ENCODE peak calls at places on chromosomes 1 and 21, in seven cellular contexts. One of them, this sample, is unnamed.

GRCh38 chr1:79928901-79929300 is 922.4 kb upstream of the ADGRL4 start:
- DNase-seq in IMR-90: no peak
- DNase-seq in NCI-H510A treated with DMSO at 0.1 percent for 48 hours: no peak
- DNase-seq in DMS153: no peak
- DNase-seq in activated CD4-positive, alpha-beta T cell treated with anti-CD3 and anti-CD28 coated beads for 24 hours: no peak
- DNase-seq in heart right ventricle: no peak
- DNase-seq in GM04504: no peak
- DNase-seq in this sample: no peak

GRCh38 chr21:17673261-17674020 is 60.7 kb upstream of the BTG3 start:
- DNase-seq in IMR-90: no peak
- DNase-seq in NCI-H510A treated with DMSO at 0.1 percent for 48 hours: no peak
- DNase-seq in DMS153: no peak
- DNase-seq in activated CD4-positive, alpha-beta T cell treated with anti-CD3 and anti-CD28 coated beads for 24 hours: no peak
- DNase-seq in heart right ventricle: no peak
- DNase-seq in GM04504: peak
- DNase-seq in this sample: no peak

GRCh38 chr1:172955161-172955821 is 95.5 kb downstream of the TNFSF18 start:
- DNase-seq in IMR-90: peak
- DNase-seq in NCI-H510A treated with DMSO at 0.1 percent for 48 hours: no peak
- DNase-seq in DMS153: no peak
- DNase-seq in activated CD4-positive, alpha-beta T cell treated with anti-CD3 and anti-CD28 coated beads for 24 hours: no peak
- DNase-seq in heart right ventricle: no peak
- DNase-seq in GM04504: peak
- DNase-seq in this sample: no peak

GRCh38 chr1:97685355-97685754 is 235.5 kb downstream of the DPYD start:
- DNase-seq in IMR-90: no peak
- DNase-seq in NCI-H510A treated with DMSO at 0.1 percent for 48 hours: no peak
- DNase-seq in DMS153: no peak
- DNase-seq in activated CD4-positive, alpha-beta T cell treated with anti-CD3 and anti-CD28 coated beads for 24 hours: no peak
- DNase-seq in heart right ventricle: no peak
- DNase-seq in GM04504: no peak
- DNase-seq in this sample: no peak

GRCh38 chr1:162840256-162840839 is 20.6 kb downstream of the CCDC190 start:
- DNase-seq in IMR-90: peak
- DNase-seq in NCI-H510A treated with DMSO at 0.1 percent for 48 hours: no peak
- DNase-seq in DMS153: no peak
- DNase-seq in activated CD4-positive, alpha-beta T cell treated with anti-CD3 and anti-CD28 coated beads for 24 hours: no peak
- DNase-seq in heart right ventricle: no peak
- DNase-seq in GM04504: no peak
- DNase-seq in this sample: no peak

GRCh38 chr1:228337711-228338520 is 68.7 kb downstream of the TRIM11 start:
- DNase-seq in IMR-90: no peak
- DNase-seq in NCI-H510A treated with DMSO at 0.1 percent for 48 hours: no peak
- DNase-seq in DMS153: no peak
- DNase-seq in activated CD4-positive, alpha-beta T cell treated with anti-CD3 and anti-CD28 coated beads for 24 hours: no peak
- DNase-seq in heart right ventricle: peak
- DNase-seq in GM04504: no peak
- DNase-seq in this sample: no peak

GRCh38 chr1:6461538-6462411 is 4.2 kb downstream of the TNFRSF25 start:
- DNase-seq in IMR-90: no peak
- DNase-seq in NCI-H510A treated with DMSO at 0.1 percent for 48 hours: no peak
- DNase-seq in DMS153: no peak
- DNase-seq in activated CD4-positive, alpha-beta T cell treated with anti-CD3 and anti-CD28 coated beads for 24 hours: no peak
- DNase-seq in heart right ventricle: no peak
- DNase-seq in GM04504: no peak
- DNase-seq in this sample: no peak

GRCh38 chr1:225816643-225817538 is 7.0 kb downstream of the EPHX1 start:
- DNase-seq in IMR-90: peak
- DNase-seq in NCI-H510A treated with DMSO at 0.1 percent for 48 hours: no peak
- DNase-seq in DMS153: no peak
- DNase-seq in activated CD4-positive, alpha-beta T cell treated with anti-CD3 and anti-CD28 coated beads for 24 hours: no peak
- DNase-seq in heart right ventricle: peak
- DNase-seq in GM04504: no peak
- DNase-seq in this sample: no peak

GRCh38 chr1:1223321-1223720 is 8.5 kb downstream of the SDF4 start:
- DNase-seq in IMR-90: no peak
- DNase-seq in NCI-H510A treated with DMSO at 0.1 percent for 48 hours: no peak
- DNase-seq in DMS153: no peak
- DNase-seq in activated CD4-positive, alpha-beta T cell treated with anti-CD3 and anti-CD28 coated beads for 24 hours: no peak
- DNase-seq in heart right ventricle: no peak
- DNase-seq in GM04504: no peak
- DNase-seq in this sample: no peak

GRCh38 chr1:21267191-21268077 is 22.8 kb downstream of the ECE1 start:
- DNase-seq in IMR-90: no peak
- DNase-seq in NCI-H510A treated with DMSO at 0.1 percent for 48 hours: no peak
- DNase-seq in DMS153: no peak
- DNase-seq in activated CD4-positive, alpha-beta T cell treated with anti-CD3 and anti-CD28 coated beads for 24 hours: no peak
- DNase-seq in heart right ventricle: no peak
- DNase-seq in GM04504: no peak
- DNase-seq in this sample: no peak

GRCh38 chr1:15090373-15090772 is 63.2 kb upstream of the TMEM51 start:
- DNase-seq in IMR-90: no peak
- DNase-seq in NCI-H510A treated with DMSO at 0.1 percent for 48 hours: peak
- DNase-seq in DMS153: peak
- DNase-seq in activated CD4-positive, alpha-beta T cell treated with anti-CD3 and anti-CD28 coated beads for 24 hours: no peak
- DNase-seq in heart right ventricle: no peak
- DNase-seq in GM04504: no peak
- DNase-seq in this sample: no peak

GRCh38 chr1:153220606-153221303 is 3.4 kb downstream of the PRR9 start:
- DNase-seq in IMR-90: no peak
- DNase-seq in NCI-H510A treated with DMSO at 0.1 percent for 48 hours: no peak
- DNase-seq in DMS153: no peak
- DNase-seq in activated CD4-positive, alpha-beta T cell treated with anti-CD3 and anti-CD28 coated beads for 24 hours: no peak
- DNase-seq in heart right ventricle: no peak
- DNase-seq in GM04504: no peak
- DNase-seq in this sample: no peak

GRCh38 chr1:99682291-99682751 is 36.4 kb downstream of the PALMD start:
- DNase-seq in IMR-90: peak
- DNase-seq in NCI-H510A treated with DMSO at 0.1 percent for 48 hours: no peak
- DNase-seq in DMS153: no peak
- DNase-seq in activated CD4-positive, alpha-beta T cell treated with anti-CD3 and anti-CD28 coated beads for 24 hours: no peak
- DNase-seq in heart right ventricle: no peak
- DNase-seq in GM04504: no peak
- DNase-seq in this sample: peak

GRCh38 chr1:156493154-156493631 is 7.4 kb downstream of the MEF2D start:
- DNase-seq in IMR-90: no peak
- DNase-seq in NCI-H510A treated with DMSO at 0.1 percent for 48 hours: no peak
- DNase-seq in DMS153: no peak
- DNase-seq in activated CD4-positive, alpha-beta T cell treated with anti-CD3 and anti-CD28 coated beads for 24 hours: no peak
- DNase-seq in heart right ventricle: peak
- DNase-seq in GM04504: no peak
- DNase-seq in this sample: no peak

GRCh38 chr1:87278791-87279190 is 49.9 kb upstream of the LMO4 start:
- DNase-seq in IMR-90: peak
- DNase-seq in NCI-H510A treated with DMSO at 0.1 percent for 48 hours: no peak
- DNase-seq in DMS153: no peak
- DNase-seq in activated CD4-positive, alpha-beta T cell treated with anti-CD3 and anti-CD28 coated beads for 24 hours: no peak
- DNase-seq in heart right ventricle: no peak
- DNase-seq in GM04504: no peak
- DNase-seq in this sample: peak

GRCh38 chr1:56250809-56251208 is 328.6 kb downstream of the PLPP3 start:
- DNase-seq in IMR-90: no peak
- DNase-seq in NCI-H510A treated with DMSO at 0.1 percent for 48 hours: no peak
- DNase-seq in DMS153: no peak
- DNase-seq in activated CD4-positive, alpha-beta T cell treated with anti-CD3 and anti-CD28 coated beads for 24 hours: no peak
- DNase-seq in heart right ventricle: no peak
- DNase-seq in GM04504: no peak
- DNase-seq in this sample: no peak

GRCh38 chr1:1206376-1207253 is at the start of gene TNFRSF18:
- DNase-seq in IMR-90: no peak
- DNase-seq in NCI-H510A treated with DMSO at 0.1 percent for 48 hours: peak
- DNase-seq in DMS153: peak
- DNase-seq in activated CD4-positive, alpha-beta T cell treated with anti-CD3 and anti-CD28 coated beads for 24 hours: no peak
- DNase-seq in heart right ventricle: peak
- DNase-seq in GM04504: no peak
- DNase-seq in this sample: no peak

GRCh38 chr1:85047472-85048295 is 616 bp downstream of the MCOLN3 start:
- DNase-seq in IMR-90: no peak
- DNase-seq in NCI-H510A treated with DMSO at 0.1 percent for 48 hours: peak
- DNase-seq in DMS153: no peak
- DNase-seq in activated CD4-positive, alpha-beta T cell treated with anti-CD3 and anti-CD28 coated beads for 24 hours: no peak
- DNase-seq in heart right ventricle: peak
- DNase-seq in GM04504: no peak
- DNase-seq in this sample: no peak

GRCh38 chr1:211910917-211911485 is 80.4 kb upstream of the LPGAT1 start:
- DNase-seq in IMR-90: peak
- DNase-seq in NCI-H510A treated with DMSO at 0.1 percent for 48 hours: no peak
- DNase-seq in DMS153: no peak
- DNase-seq in activated CD4-positive, alpha-beta T cell treated with anti-CD3 and anti-CD28 coated beads for 24 hours: no peak
- DNase-seq in heart right ventricle: no peak
- DNase-seq in GM04504: no peak
- DNase-seq in this sample: no peak

GRCh38 chr21:18164933-18165332 is 79.7 kb upstream of the CHODL start:
- DNase-seq in IMR-90: no peak
- DNase-seq in NCI-H510A treated with DMSO at 0.1 percent for 48 hours: no peak
- DNase-seq in DMS153: no peak
- DNase-seq in activated CD4-positive, alpha-beta T cell treated with anti-CD3 and anti-CD28 coated beads for 24 hours: no peak
- DNase-seq in heart right ventricle: no peak
- DNase-seq in GM04504: no peak
- DNase-seq in this sample: no peak

GRCh38 chr1:45101947-45102346 is 89.9 kb downstream of the UROD start:
- DNase-seq in IMR-90: no peak
- DNase-seq in NCI-H510A treated with DMSO at 0.1 percent for 48 hours: no peak
- DNase-seq in DMS153: no peak
- DNase-seq in activated CD4-positive, alpha-beta T cell treated with anti-CD3 and anti-CD28 coated beads for 24 hours: no peak
- DNase-seq in heart right ventricle: no peak
- DNase-seq in GM04504: no peak
- DNase-seq in this sample: no peak

GRCh38 chr1:18965206-18966173 is 9.0 kb upstream of the IFFO2 start:
- DNase-seq in IMR-90: peak
- DNase-seq in NCI-H510A treated with DMSO at 0.1 percent for 48 hours: no peak
- DNase-seq in DMS153: no peak
- DNase-seq in activated CD4-positive, alpha-beta T cell treated with anti-CD3 and anti-CD28 coated beads for 24 hours: no peak
- DNase-seq in heart right ventricle: no peak
- DNase-seq in GM04504: peak
- DNase-seq in this sample: no peak

GRCh38 chr1:55724551-55725325 is 509.6 kb upstream of the USP24 start:
- DNase-seq in IMR-90: peak
- DNase-seq in NCI-H510A treated with DMSO at 0.1 percent for 48 hours: no peak
- DNase-seq in DMS153: no peak
- DNase-seq in activated CD4-positive, alpha-beta T cell treated with anti-CD3 and anti-CD28 coated beads for 24 hours: no peak
- DNase-seq in heart right ventricle: no peak
- DNase-seq in GM04504: peak
- DNase-seq in this sample: peak

GRCh38 chr1:109246141-109246551 is 3.2 kb upstream of the CELSR2 start:
- DNase-seq in IMR-90: no peak
- DNase-seq in NCI-H510A treated with DMSO at 0.1 percent for 48 hours: no peak
- DNase-seq in DMS153: no peak
- DNase-seq in activated CD4-positive, alpha-beta T cell treated with anti-CD3 and anti-CD28 coated beads for 24 hours: no peak
- DNase-seq in heart right ventricle: no peak
- DNase-seq in GM04504: no peak
- DNase-seq in this sample: no peak

GRCh38 chr1:19430121-19431068 is 54.9 kb downstream of the CAPZB start:
- DNase-seq in IMR-90: peak
- DNase-seq in NCI-H510A treated with DMSO at 0.1 percent for 48 hours: no peak
- DNase-seq in DMS153: peak
- DNase-seq in activated CD4-positive, alpha-beta T cell treated with anti-CD3 and anti-CD28 coated beads for 24 hours: no peak
- DNase-seq in heart right ventricle: no peak
- DNase-seq in GM04504: no peak
- DNase-seq in this sample: peak

GRCh38 chr1:69523032-69523431 is 44.7 kb upstream of the LRRC7 start:
- DNase-seq in IMR-90: peak
- DNase-seq in NCI-H510A treated with DMSO at 0.1 percent for 48 hours: no peak
- DNase-seq in DMS153: no peak
- DNase-seq in activated CD4-positive, alpha-beta T cell treated with anti-CD3 and anti-CD28 coated beads for 24 hours: no peak
- DNase-seq in heart right ventricle: no peak
- DNase-seq in GM04504: peak
- DNase-seq in this sample: peak

GRCh38 chr1:203625623-203626189 is 926 bp upstream of the ATP2B4 start:
- DNase-seq in IMR-90: no peak
- DNase-seq in NCI-H510A treated with DMSO at 0.1 percent for 48 hours: peak
- DNase-seq in DMS153: peak
- DNase-seq in activated CD4-positive, alpha-beta T cell treated with anti-CD3 and anti-CD28 coated beads for 24 hours: no peak
- DNase-seq in heart right ventricle: no peak
- DNase-seq in GM04504: no peak
- DNase-seq in this sample: no peak

GRCh38 chr1:91844862-91845528 is 41.0 kb downstream of the TGFBR3 start:
- DNase-seq in IMR-90: peak
- DNase-seq in NCI-H510A treated with DMSO at 0.1 percent for 48 hours: no peak
- DNase-seq in DMS153: no peak
- DNase-seq in activated CD4-positive, alpha-beta T cell treated with anti-CD3 and anti-CD28 coated beads for 24 hours: no peak
- DNase-seq in heart right ventricle: peak
- DNase-seq in GM04504: peak
- DNase-seq in this sample: peak

GRCh38 chr21:36096398-36097290 is 26.8 kb downstream of the CBR1 start:
- DNase-seq in IMR-90: no peak
- DNase-seq in NCI-H510A treated with DMSO at 0.1 percent for 48 hours: no peak
- DNase-seq in DMS153: no peak
- DNase-seq in activated CD4-positive, alpha-beta T cell treated with anti-CD3 and anti-CD28 coated beads for 24 hours: no peak
- DNase-seq in heart right ventricle: no peak
- DNase-seq in GM04504: no peak
- DNase-seq in this sample: no peak

GRCh38 chr1:177948336-177948972 is 21.4 kb downstream of the SEC16B start:
- DNase-seq in IMR-90: peak
- DNase-seq in NCI-H510A treated with DMSO at 0.1 percent for 48 hours: peak
- DNase-seq in DMS153: peak
- DNase-seq in activated CD4-positive, alpha-beta T cell treated with anti-CD3 and anti-CD28 coated beads for 24 hours: no peak
- DNase-seq in heart right ventricle: no peak
- DNase-seq in GM04504: peak
- DNase-seq in this sample: peak

GRCh38 chr1:9004731-9005708 is 21.2 kb downstream of the SLC2A7 start:
- DNase-seq in IMR-90: peak
- DNase-seq in NCI-H510A treated with DMSO at 0.1 percent for 48 hours: peak
- DNase-seq in DMS153: no peak
- DNase-seq in activated CD4-positive, alpha-beta T cell treated with anti-CD3 and anti-CD28 coated beads for 24 hours: peak
- DNase-seq in heart right ventricle: peak
- DNase-seq in GM04504: peak
- DNase-seq in this sample: peak

GRCh38 chr1:117607471-117607870 is 1.6 kb downstream of the TENT5C start:
- DNase-seq in IMR-90: no peak
- DNase-seq in NCI-H510A treated with DMSO at 0.1 percent for 48 hours: no peak
- DNase-seq in DMS153: no peak
- DNase-seq in activated CD4-positive, alpha-beta T cell treated with anti-CD3 and anti-CD28 coated beads for 24 hours: no peak
- DNase-seq in heart right ventricle: no peak
- DNase-seq in GM04504: no peak
- DNase-seq in this sample: no peak

GRCh38 chr1:153578490-153578889 is 12.8 kb upstream of the S100A2 start:
- DNase-seq in IMR-90: peak
- DNase-seq in NCI-H510A treated with DMSO at 0.1 percent for 48 hours: no peak
- DNase-seq in DMS153: no peak
- DNase-seq in activated CD4-positive, alpha-beta T cell treated with anti-CD3 and anti-CD28 coated beads for 24 hours: no peak
- DNase-seq in heart right ventricle: no peak
- DNase-seq in GM04504: no peak
- DNase-seq in this sample: no peak

GRCh38 chr1:54245501-54245900 is 45.5 kb downstream of the MRPL37 start:
- DNase-seq in IMR-90: no peak
- DNase-seq in NCI-H510A treated with DMSO at 0.1 percent for 48 hours: no peak
- DNase-seq in DMS153: no peak
- DNase-seq in activated CD4-positive, alpha-beta T cell treated with anti-CD3 and anti-CD28 coated beads for 24 hours: no peak
- DNase-seq in heart right ventricle: no peak
- DNase-seq in GM04504: no peak
- DNase-seq in this sample: no peak

GRCh38 chr1:17857109-17857499 is 102.0 kb downstream of the ACTL8 start:
- DNase-seq in IMR-90: no peak
- DNase-seq in NCI-H510A treated with DMSO at 0.1 percent for 48 hours: no peak
- DNase-seq in DMS153: no peak
- DNase-seq in activated CD4-positive, alpha-beta T cell treated with anti-CD3 and anti-CD28 coated beads for 24 hours: no peak
- DNase-seq in heart right ventricle: no peak
- DNase-seq in GM04504: no peak
- DNase-seq in this sample: no peak

GRCh38 chr1:240508201-240508600 is 103.8 kb downstream of the GREM2 start:
- DNase-seq in IMR-90: peak
- DNase-seq in NCI-H510A treated with DMSO at 0.1 percent for 48 hours: no peak
- DNase-seq in DMS153: no peak
- DNase-seq in activated CD4-positive, alpha-beta T cell treated with anti-CD3 and anti-CD28 coated beads for 24 hours: no peak
- DNase-seq in heart right ventricle: no peak
- DNase-seq in GM04504: no peak
- DNase-seq in this sample: no peak

GRCh38 chr1:25613091-25613490 is 3.5 kb upstream of the MAN1C1 start:
- DNase-seq in IMR-90: no peak
- DNase-seq in NCI-H510A treated with DMSO at 0.1 percent for 48 hours: no peak
- DNase-seq in DMS153: no peak
- DNase-seq in activated CD4-positive, alpha-beta T cell treated with anti-CD3 and anti-CD28 coated beads for 24 hours: no peak
- DNase-seq in heart right ventricle: no peak
- DNase-seq in GM04504: no peak
- DNase-seq in this sample: no peak

GRCh38 chr1:229694053-229694693 is 68.1 kb downstream of the URB2 start:
- DNase-seq in IMR-90: peak
- DNase-seq in NCI-H510A treated with DMSO at 0.1 percent for 48 hours: peak
- DNase-seq in DMS153: peak
- DNase-seq in activated CD4-positive, alpha-beta T cell treated with anti-CD3 and anti-CD28 coated beads for 24 hours: no peak
- DNase-seq in heart right ventricle: peak
- DNase-seq in GM04504: peak
- DNase-seq in this sample: peak